ENCODE peak calls at places on chromosome 7, in four cellular contexts. L is hepatocyte, B is DND-41, I is fibroblast of lung. G is an unnamed sample.

GRCh38 chr7:154406312-154406711 is 354.1 kb downstream of the DPP6 start:
- DNase-seq in L (no peak), B (no peak), I (no peak), G (no peak)

GRCh38 chr7:8210845-8211724 is 50.9 kb downstream of the ICA1 start:
- DNase-seq in L (no peak), B (no peak), I (no peak), G (no peak)

GRCh38 chr7:146961617-146962016 is 845.0 kb downstream of the CNTNAP2 start:
- DNase-seq in L (peak; percentile 21), B (no peak), I (peak; percentile 76), G (peak; percentile 78)

GRCh38 chr7:149007146-149007545 is 21.2 kb downstream of the PDIA4 start:
- DNase-seq in L (no peak), B (no peak), I (no peak), G (no peak)

GRCh38 chr7:123573371-123573770 is 15.8 kb upstream of the NDUFA5 start:
- DNase-seq in L (no peak), B (no peak), I (no peak), G (no peak)

GRCh38 chr7:1234049-1234691 is 1.5 kb downstream of the UNCX start:
- DNase-seq in L (no peak), B (no peak), I (no peak), G (no peak)

GRCh38 chr7:13850185-13850752 is 139.2 kb downstream of the ETV1 start:
- DNase-seq in L (peak; percentile 60), B (peak; percentile 73), I (peak; percentile 97), G (peak; percentile 62)

GRCh38 chr7:18590744-18591340 is 95.3 kb downstream of the HDAC9 start:
- DNase-seq in L (peak; percentile 46), B (no peak), I (peak; percentile 82), G (no peak)

GRCh38 chr7:139775829-139776266 is 1.9 kb downstream of the HIPK2 start:
- DNase-seq in L (peak; percentile 84), B (peak; percentile 74), I (peak; percentile 94), G (peak; percentile 87)

GRCh38 chr7:28729685-28730084 is 228.4 kb downstream of the TRIL start:
- DNase-seq in L (no peak), B (no peak), I (no peak), G (no peak)

GRCh38 chr7:37920619-37921339 is at the start of gene EPDR1:
- DNase-seq in L (peak; percentile 63), B (peak; percentile 86), I (no peak), G (peak; percentile 75)

GRCh38 chr7:121505021-121505420 is 108.9 kb upstream of the FAM3C start:
- DNase-seq in L (peak; percentile 78), B (no peak), I (peak; percentile 36), G (peak; percentile 13)

GRCh38 chr7:124276005-124276606 is 243.2 kb upstream of the TMEM229A start:
- DNase-seq in L (peak; percentile 41), B (peak; percentile 34), I (peak; percentile 17), G (no peak)

GRCh38 chr7:72336887-72337821 is 75.0 kb downstream of the CALN1 start:
- DNase-seq in L (no peak), B (no peak), I (no peak), G (no peak)

GRCh38 chr7:86664486-86664885 is 20.8 kb downstream of the GRM3 start:
- DNase-seq in L (no peak), B (no peak), I (no peak), G (no peak)

GRCh38 chr7:363626-364025 is 73.7 kb downstream of the FOXL3 start:
- DNase-seq in L (no peak), B (peak; percentile 72), I (no peak), G (no peak)

GRCh38 chr7:125899577-125899976 is 970.0 kb upstream of the POT1 start:
- DNase-seq in L (no peak), B (no peak), I (no peak), G (no peak)

GRCh38 chr7:105782391-105783063 is 93.9 kb downstream of the ATXN7L1 start:
- DNase-seq in L (no peak), B (no peak), I (peak; percentile 78), G (peak; percentile 90)

GRCh38 chr7:31933481-31933880 is 136.7 kb downstream of the PDE1C start:
- DNase-seq in L (no peak), B (no peak), I (no peak), G (no peak)

GRCh38 chr7:44375926-44376342 is 50.5 kb upstream of the CAMK2B start:
- DNase-seq in L (no peak), B (no peak), I (no peak), G (no peak)

GRCh38 chr7:151456782-151457181 is 16.8 kb upstream of the CRYGN start:
- DNase-seq in L (no peak), B (no peak), I (no peak), G (no peak)

GRCh38 chr7:22980422-22980821 is 33.5 kb downstream of the HYCC1 start:
- DNase-seq in L (no peak), B (no peak), I (peak; percentile 88), G (peak; percentile 88)

GRCh38 chr7:51311166-51311565 is 5.4 kb downstream of the COBL start:
- DNase-seq in L (no peak), B (no peak), I (no peak), G (no peak)

GRCh38 chr7:12103948-12104347 is 107.1 kb upstream of the TMEM106B start:
- DNase-seq in L (no peak), B (no peak), I (no peak), G (no peak)

GRCh38 chr7:47647213-47647985 is 65.5 kb upstream of the TNS3 start:
- DNase-seq in L (no peak), B (no peak), I (no peak), G (no peak)

GRCh38 chr7:2158331-2159175 is 74.2 kb downstream of the MAD1L1 start:
- DNase-seq in L (no peak), B (no peak), I (no peak), G (peak; percentile 89)

GRCh38 chr7:45679516-45679915 is 105.3 kb downstream of the ADCY1 start:
- DNase-seq in L (no peak), B (no peak), I (no peak), G (no peak)

GRCh38 chr7:92072708-92073107 is 61.6 kb downstream of the CYP51A1 start:
- DNase-seq in L (no peak), B (no peak), I (no peak), G (no peak)

GRCh38 chr7:64799-65430 is 127.5 kb upstream of the FAM20C start:
- DNase-seq in L (no peak), B (no peak), I (no peak), G (peak; percentile 64)

GRCh38 chr7:503575-504111 is 16.0 kb downstream of the PDGFA start:
- DNase-seq in L (peak; percentile 94), B (no peak), I (no peak), G (no peak)

GRCh38 chr7:73700581-73701134 is 17.3 kb downstream of the BUD23 start:
- DNase-seq in L (no peak), B (no peak), I (no peak), G (peak; percentile 72)

GRCh38 chr7:73699370-73700069 is 16.1 kb downstream of the BUD23 start:
- DNase-seq in L (peak; percentile 62), B (no peak), I (no peak), G (peak; percentile 82)

GRCh38 chr7:73700070-73700423 is 16.6 kb downstream of the BUD23 start:
- DNase-seq in L (peak; percentile 8), B (no peak), I (no peak), G (peak; percentile 71)

GRCh38 chr7:73696372-73696771 is 13.0 kb downstream of the BUD23 start:
- DNase-seq in L (no peak), B (no peak), I (no peak), G (peak; percentile 73)

DNA sequence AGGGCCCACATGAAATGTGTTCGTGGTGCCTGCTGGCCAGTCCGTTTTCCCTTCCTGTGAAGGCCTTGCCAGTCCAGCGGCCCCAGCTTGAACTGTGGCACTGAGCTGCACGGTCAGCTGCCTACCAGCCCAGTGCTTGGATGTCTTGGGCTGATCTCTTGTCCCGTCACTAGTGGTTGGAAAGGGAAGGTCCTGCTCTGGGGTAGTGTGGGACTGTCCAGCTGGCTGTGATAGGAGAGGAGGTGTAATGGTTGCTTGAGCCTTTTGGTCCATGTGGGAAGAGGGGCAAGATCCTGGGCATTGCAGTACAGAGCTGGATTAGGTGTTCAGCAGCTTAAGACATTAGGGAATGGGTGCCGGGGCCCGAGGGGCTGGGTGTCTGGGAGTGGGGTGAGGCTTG is 15.0 kb downstream of the BUD23 start:
- DNase-seq in L (no peak), B (no peak), I (no peak), G (peak; percentile 46)
- H4K20me1 ChIP-seq in L (no peaks in the 10 kb centered on the region), B (peaks cover 12% of the 10 kb centered on the region), I (no peaks in the 10 kb centered on the region), G (peaks cover 17% of the 10 kb centered on the region)

DNA sequence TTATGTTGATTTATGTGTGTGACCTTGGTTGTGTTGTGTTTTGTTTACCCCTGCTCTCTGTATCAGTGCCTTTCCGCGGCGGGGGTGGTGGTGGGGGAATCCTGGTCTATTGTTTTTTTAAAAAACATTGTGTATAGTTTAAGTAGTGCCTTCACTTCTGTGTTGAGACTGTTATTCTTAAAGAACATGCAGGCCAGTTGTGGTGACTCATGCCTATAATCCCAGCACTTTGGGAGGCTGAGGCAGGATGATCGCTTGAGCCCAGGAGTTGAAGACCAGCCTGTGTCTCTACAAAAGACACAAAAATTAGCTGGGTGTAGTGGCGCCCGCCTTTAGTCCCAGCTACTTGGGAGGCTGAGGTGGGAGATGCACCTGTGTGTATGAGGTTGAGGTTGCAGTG is 429.0 kb upstream of the LRGUK start:
- DNase-seq in L (no peak), B (no peak), I (peak; percentile 28), G (no peak)
- H3K4me2 ChIP-seq in L (no peak overlapping the region), B (no peak overlapping the region), I (no peak overlapping the region), G (peak overlapping the region; percentile 41)

GRCh38 chr7:81367335-81367801 is 402.5 kb downstream of the HGF start:
- DNase-seq in L (peak; percentile 11), B (no peak), I (peak; percentile 58), G (peak; percentile 69)
- TF ChIP-seq CTCF in L (no peak), B (no peak), I (no peak), G (no peak)

GRCh38 chr7:89385414-89385813 is 589.9 kb upstream of the TEX47 start:
- DNase-seq in L (no peak), B (no peak), I (no peak), G (no peak)
- H4K20me1 ChIP-seq in L (no peaks in the 10 kb centered on the region), B (no peaks in the 10 kb centered on the region), I (no peaks in the 10 kb centered on the region), G (no peaks in the 10 kb centered on the region)

GRCh38 chr7:157738064-157738460 is 401.3 kb downstream of the DNAJB6 start:
- DNase-seq in L (peak; percentile 39), B (no peak), I (no peak), G (no peak)
- H3K4me2 ChIP-seq in L (peak overlapping the region; percentile 33), B (no peak overlapping the region), I (no peak overlapping the region), G (no peak overlapping the region)

DNA sequence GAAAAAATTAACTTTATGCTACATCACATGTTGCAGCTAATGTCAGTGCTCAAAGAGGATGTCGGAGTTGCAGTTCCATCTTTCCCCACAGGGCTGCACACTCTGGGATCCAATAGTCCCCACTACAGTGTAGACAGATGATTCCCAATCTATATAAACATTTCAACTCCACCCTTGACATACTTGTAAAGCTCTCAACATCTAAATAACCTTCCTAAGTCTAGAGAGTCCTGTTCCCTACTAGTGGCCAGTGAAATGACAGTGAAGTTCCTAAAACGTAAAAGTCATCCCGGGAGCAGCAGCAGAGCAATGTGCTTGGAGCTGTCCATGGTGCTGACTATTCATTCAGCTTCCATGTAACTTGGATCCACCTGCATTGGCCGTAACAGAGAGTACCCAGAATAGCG is 145.1 kb downstream of the GRM8 start:
- DNase-seq in L (peak; percentile 87), B (peak; percentile 58), I (peak; percentile 33), G (no peak)
- TF ChIP-seq CTCF in L (peak; percentile 59), B (peak; percentile 65), I (peak; percentile 20), G (peak; percentile 28)

GRCh38 chr7:129149546-129149945 is 5.0 kb downstream of the TSPAN33 start:
- DNase-seq in L (no peak), B (no peak), I (no peak), G (no peak)
- H4K20me1 ChIP-seq in L (no peaks in the 10 kb centered on the region), B (peaks cover 4% of the 10 kb centered on the region), I (no peaks in the 10 kb centered on the region), G (no peaks in the 10 kb centered on the region)

G was measured in osteoblast.